ENCODE peak calls at places on chromosomes 4 and X, in seven cellular contexts. W, U, T, J, Q, R and D are unnamed samples.

GRCh38 chrX:47097018-47097417 is 18.8 kb downstream of the RGN start:
- DNase-seq in W (no peak), R (no peak), U (no peak), T (no peak), J (no peak), Q (no peak), D (no peak)

GRCh38 chr4:169062861-169063197 is 52.8 kb upstream of the CBR4 start:
- DNase-seq in J (no peak), R (no peak), U (no peak), Q (no peak), T (no peak), W (peak), D (no peak)

GRCh38 chr4:142278171-142278570 is 567.9 kb downstream of the INPP4B start:
- DNase-seq in W (no peak), T (no peak), J (no peak), R (no peak), U (no peak), Q (no peak), D (no peak)

GRCh38 chr4:35934370-35934981 is 309.8 kb downstream of the ARAP2 start:
- DNase-seq in U (peak), W (peak), Q (no peak), R (no peak), T (peak), J (no peak), D (no peak)

GRCh38 chr4:20944451-20944850 is 244.2 kb downstream of the PACRGL start:
- DNase-seq in U (no peak), W (no peak), Q (no peak), J (no peak), T (no peak), R (no peak), D (no peak)

GRCh38 chrX:9829308-9830267 is 43.4 kb downstream of the SHROOM2 start:
- DNase-seq in U (peak), Q (no peak), J (no peak), W (no peak), R (no peak), T (peak), D (no peak)

GRCh38 chr4:139266583-139267257 is 13.3 kb downstream of the MGARP start:
- DNase-seq in T (peak), Q (no peak), U (no peak), W (peak), J (peak), R (peak), D (no peak)

GRCh38 chr4:176277162-176277904 is 8.3 kb upstream of the ASB5 start:
- DNase-seq in Q (no peak), J (peak), W (peak), U (peak), T (no peak), R (peak), D (no peak)

GRCh38 chr4:143514432-143514831 is 930 bp downstream of the SMARCA5 start:
- DNase-seq in Q (peak), W (peak), R (peak), T (no peak), J (peak), U (no peak), D (no peak)

GRCh38 chr4:83561381-83561780 is 25.5 kb downstream of the GPAT3 start:
- DNase-seq in W (peak), T (no peak), Q (no peak), R (no peak), U (peak), J (no peak), D (peak)

GRCh38 chrX:51420610-51421009 is 75.8 kb downstream of the NUDT11 start:
- DNase-seq in J (peak), W (peak), U (peak), T (no peak), Q (no peak), R (no peak), D (peak)

GRCh38 chr4:178823673-178824072 is 1381.4 kb upstream of the AGA start:
- DNase-seq in T (no peak), R (no peak), J (no peak), U (no peak), W (no peak), Q (no peak), D (no peak)

GRCh38 chr4:5808081-5808741 is 84.7 kb downstream of the CRMP1 start:
- DNase-seq in J (no peak), U (no peak), Q (no peak), T (no peak), R (peak), W (no peak), D (no peak)

GRCh38 chr4:139913398-139913990 is 240.5 kb downstream of the MAML3 start:
- DNase-seq in T (no peak), U (no peak), Q (no peak), W (peak), J (no peak), R (no peak), D (no peak)

GRCh38 chr4:84578540-84579409 is 4.2 kb upstream of the CDS1 start:
- DNase-seq in R (no peak), J (no peak), W (peak), U (peak), T (no peak), Q (no peak), D (peak)

GRCh38 chr4:39230462-39230861 is 48.1 kb downstream of the WDR19 start:
- DNase-seq in J (no peak), R (no peak), U (no peak), T (no peak), W (no peak), Q (no peak), D (no peak)

GRCh38 chr4:117755438-117755837 is 278.8 kb upstream of the NDST3 start:
- DNase-seq in Q (no peak), U (no peak), T (no peak), R (no peak), J (no peak), W (no peak), D (no peak)

GRCh38 chr4:159564615-159565014 is 461.7 kb downstream of the RAPGEF2 start:
- DNase-seq in T (no peak), R (no peak), W (peak), J (no peak), Q (no peak), U (no peak), D (no peak)

GRCh38 chr4:110020139-110020538 is 107.5 kb downstream of the EGF start:
- DNase-seq in Q (no peak), R (no peak), W (peak), U (no peak), J (no peak), T (no peak), D (no peak)

GRCh38 chr4:94798808-94799207 is 41.1 kb downstream of the BMPR1B start:
- DNase-seq in Q (no peak), J (no peak), U (no peak), T (no peak), W (no peak), R (no peak), D (no peak)

GRCh38 chr4:147550626-147551250 is 66.5 kb upstream of the TMEM184C start:
- DNase-seq in T (peak), R (no peak), U (no peak), W (no peak), Q (no peak), J (no peak), D (no peak)

GRCh38 chr4:38759077-38759789 is 23.6 kb downstream of the TLR10 start:
- DNase-seq in J (peak), Q (no peak), R (peak), W (peak), T (peak), U (no peak), D (no peak)

DNA sequence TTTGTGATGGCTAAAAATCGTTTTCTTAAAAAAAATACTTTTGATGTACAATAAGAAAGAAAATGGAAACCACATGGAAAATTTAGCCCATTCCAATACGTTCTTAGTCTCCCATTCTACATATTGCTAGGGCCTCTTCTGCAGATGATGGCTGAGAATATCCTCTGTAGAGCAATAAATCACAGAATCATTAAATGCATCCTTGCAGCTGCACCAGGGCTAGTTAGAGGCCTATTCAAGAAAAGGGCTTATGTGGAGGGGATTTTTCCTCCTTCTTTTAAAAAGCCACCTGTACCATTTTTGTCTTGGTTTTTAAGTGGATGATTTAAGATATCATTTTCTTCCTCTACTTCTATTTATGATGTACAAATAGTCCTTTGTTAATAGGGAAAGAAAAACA is 97.6 kb upstream of the C1GALT1C1 start:
- DNase-seq in R (no peak), T (no peak), U (no peak), W (no peak), Q (no peak), J (no peak), D (no peak)
- H3K4me3 ChIP-seq in R (no peak), T (no peak), U (no peak), W (no peak), Q (no peak), J (no peak), D (no peak)

DNA sequence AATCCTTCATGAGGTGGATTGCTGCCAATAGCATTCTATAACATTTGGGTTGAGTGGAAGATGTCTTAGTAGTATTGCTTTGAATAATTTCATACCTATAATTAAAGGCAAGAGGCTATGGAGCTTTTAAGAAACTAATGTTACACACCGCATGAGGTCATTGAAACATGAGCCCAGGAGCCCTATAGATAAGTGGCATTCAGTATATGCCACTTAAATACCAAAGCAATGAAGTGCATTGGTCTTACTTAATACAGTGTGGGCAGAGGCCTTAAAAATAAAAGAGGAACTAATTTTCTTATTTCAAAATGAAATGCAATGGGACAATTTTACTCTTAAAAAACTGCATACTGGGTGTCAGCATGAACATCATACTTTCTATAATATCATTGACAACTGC is 47.5 kb downstream of the SPATA18 start:
- DNase-seq in U (no peak), J (no peak), R (no peak), Q (no peak), T (no peak), W (no peak), D (no peak)
- TF ChIP-seq POLR2AphosphoS5 in U (no peak), J (no peak), R (no peak), Q (no peak), T (no peak), W (no peak), D (no peak)

DNA sequence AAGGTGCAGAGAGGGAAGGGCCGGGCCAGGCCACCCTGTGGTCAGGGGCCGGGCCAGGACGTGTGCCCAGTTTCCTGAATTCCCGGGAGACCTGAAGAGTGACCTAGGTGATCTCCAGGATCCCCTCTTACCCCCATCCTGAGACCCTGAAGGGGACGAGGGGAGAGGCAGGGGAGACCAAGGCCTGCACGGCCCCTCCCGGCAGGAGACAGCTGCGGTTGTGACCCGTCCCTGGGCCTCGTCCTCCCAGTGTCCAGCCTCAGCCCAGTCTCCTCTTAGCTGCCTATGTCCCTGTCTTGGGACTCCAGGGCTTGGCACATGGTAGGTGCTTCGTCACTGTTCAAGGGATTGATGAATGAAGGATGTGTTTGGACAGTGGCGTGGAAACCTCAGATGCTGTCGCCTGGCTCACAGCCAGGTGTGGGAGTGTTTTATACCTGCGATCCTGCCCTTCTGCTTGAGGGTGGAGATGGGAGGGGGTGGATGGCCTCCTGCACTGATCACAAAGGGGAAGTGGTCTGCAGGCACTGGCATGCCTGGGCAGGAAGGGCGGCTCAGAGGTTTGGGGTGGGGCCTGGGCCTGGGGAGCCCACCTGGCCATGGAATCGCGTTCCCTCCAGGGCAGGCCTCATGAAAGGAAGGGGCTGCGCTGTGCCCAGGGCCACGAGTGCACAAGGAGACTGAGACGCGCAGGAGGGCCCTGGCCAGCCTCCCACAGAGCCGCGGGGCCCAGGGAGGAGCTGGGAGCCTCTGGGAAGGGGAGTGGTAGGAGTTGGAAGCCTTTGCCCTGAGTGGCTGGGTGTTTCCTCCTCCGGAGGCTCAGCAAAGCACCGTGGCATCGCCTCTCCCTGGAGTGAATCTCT is 6.9 kb downstream of the SH3TC1 start:
- DNase-seq in Q (no peak), R (no peak), W (no peak), U (no peak), T (no peak), J (no peak), D (no peak)
- H3K27ac ChIP-seq in Q (peak), R (no peak), W (no peak), U (no peak), T (peak), J (no peak), D (no peak)

DNA sequence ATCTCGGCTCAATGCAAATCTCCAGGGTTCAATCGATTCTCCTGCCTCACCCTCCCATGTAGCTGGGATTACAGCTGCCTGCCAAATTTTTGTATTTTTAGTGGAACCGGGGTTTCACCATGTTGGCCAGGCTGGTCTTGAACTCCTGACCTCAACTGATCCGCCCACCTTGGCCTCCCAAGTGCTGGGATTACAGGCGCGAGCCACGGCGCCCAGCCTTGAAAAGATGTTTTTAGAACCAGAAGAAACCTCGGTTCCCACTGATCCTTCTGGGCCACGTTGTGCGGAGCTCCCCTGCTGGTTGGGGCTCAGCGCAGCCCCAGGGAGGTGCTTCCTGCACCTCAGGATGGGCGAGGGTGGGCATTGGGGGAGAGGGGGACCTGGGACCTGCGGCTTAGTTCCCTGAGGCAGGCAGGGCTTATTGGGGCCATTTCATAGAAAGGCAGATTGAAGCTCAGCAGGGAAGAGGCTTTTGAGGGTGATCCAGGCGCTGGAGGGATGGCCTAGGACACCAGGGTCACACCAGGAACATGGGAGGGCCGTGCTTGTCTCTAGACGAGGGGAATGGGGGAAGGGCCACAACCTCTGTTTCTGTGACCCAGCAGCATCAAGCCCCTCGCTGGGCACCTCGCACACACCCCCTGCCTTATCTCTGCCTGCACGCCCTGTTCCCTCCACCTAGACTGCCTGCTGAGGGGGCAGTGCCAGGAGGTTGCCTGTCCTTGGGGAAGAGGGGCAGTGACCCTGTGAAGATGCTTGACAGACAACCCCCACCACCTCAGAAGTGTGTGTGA is 6.3 kb upstream of the ADD1 start:
- DNase-seq in Q (no peak), W (no peak), J (no peak), T (no peak), R (peak), U (no peak), D (no peak)
- H3K4me3 ChIP-seq in Q (peak), W (no peak), J (no peak), T (no peak), R (no peak), U (no peak), D (no peak)

DNA sequence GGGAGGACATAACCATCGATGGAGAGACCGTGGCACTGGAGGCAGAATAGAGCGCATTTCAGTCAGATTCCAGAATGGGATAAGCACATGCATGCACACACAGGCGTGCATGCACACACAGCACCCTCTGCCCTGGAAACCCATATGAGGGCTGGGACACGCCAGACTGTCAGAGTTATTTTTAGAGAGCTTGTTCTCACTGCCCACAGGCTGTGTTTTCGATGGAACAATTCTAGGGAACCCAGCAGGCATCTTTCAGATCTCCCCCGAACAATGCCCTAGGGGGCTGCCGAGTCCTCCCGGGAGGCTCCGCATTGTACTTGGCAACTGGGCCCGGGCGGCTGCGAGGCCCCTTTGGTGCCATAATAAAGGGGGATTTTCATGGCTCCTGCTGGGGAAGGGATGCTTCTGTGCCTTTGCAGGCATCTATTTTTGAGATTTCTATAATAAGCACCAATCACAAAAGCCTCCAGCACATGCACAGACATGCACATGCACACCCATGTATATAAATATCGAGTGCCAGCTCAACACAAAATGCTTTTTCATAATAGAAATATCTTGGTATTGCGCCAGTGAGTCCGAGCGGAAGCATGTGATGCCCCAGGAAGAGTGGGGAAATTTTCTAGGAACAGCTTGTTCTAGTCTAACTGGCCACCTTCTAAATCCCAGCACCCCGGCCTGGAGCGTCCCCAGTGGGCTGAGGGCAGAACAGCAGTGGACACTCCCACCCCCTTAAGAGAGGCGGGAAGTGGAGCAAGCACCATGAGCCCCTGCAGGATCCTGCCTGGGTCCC is 88.6 kb downstream of the PHKA2 start:
- DNase-seq in W (no peak), T (no peak), Q (no peak), U (no peak), J (no peak), R (peak), D (no peak)
- TF ChIP-seq POLR2AphosphoS5 in W (no peak), T (no peak), Q (no peak), U (no peak), J (no peak), R (peak), D (no peak)

DNA sequence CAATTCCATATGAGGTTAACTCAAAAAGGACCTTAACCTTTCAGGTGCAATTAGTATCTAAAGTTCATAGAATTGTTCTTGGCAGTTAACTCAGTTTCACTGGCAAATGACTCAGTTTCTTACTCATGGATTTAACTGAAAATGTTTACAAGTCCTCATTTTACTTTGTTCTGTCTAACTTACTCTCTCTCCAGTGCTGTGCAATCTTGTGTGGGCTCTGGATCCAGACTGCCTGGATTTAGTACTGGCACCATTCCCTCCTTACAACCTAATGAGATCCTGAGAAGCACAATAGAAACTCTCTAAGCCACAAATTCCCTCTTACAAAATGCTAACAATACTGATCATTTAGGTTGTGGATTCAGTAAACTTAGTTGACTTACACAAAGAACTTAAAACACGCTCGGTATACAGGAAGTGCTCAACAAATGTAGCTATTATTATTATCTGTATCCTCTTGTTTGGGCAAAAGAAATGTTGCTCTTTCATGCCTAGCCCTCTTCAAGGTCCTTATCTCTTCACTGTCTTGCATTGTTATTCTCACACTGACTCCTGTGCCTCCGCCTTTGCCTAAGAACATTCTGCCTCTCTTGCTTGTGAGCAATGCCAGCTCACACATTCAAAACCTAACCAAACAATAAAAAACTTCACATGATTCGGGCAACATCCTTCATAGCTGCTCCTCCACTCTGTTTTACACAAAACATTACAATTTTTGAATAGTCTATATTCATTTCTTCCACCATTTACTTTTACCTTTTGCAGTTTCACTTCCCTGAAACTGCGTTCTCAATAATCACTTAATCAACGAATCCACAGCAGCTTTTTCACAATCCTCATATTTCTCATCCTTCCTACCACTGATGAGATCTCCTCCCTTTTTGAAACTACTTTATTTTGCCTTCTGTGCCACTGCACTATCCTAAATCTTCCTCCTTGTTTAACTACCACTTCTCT is 91.8 kb downstream of the PDE5A start:
- DNase-seq in W (no peak), R (no peak), U (no peak), T (no peak), J (no peak), Q (no peak), D (no peak)
- H3K27ac ChIP-seq in W (no peak), R (peak), U (no peak), T (no peak), J (no peak), Q (peak), D (no peak)